ENCODE peak calls at places on chromosomes 16 and 17, in four cellular contexts. E, J, N and L are unnamed samples.

GRCh38 chr16:12976491-12976890 is 75.1 kb downstream of the SHISA9 start:
- DNase-seq in E (no peak), J (no peak), N (no peak), L (no peak)

GRCh38 chr16:81040837-81041236 is 5.2 kb downstream of the ATMIN start:
- DNase-seq in E (no peak), J (no peak), N (no peak), L (no peak)

GRCh38 chr17:14510136-14510535 is 209.3 kb downstream of the HS3ST3B1 start:
- DNase-seq in E (no peak), J (no peak), N (no peak), L (no peak)

GRCh38 chr17:3015890-3016289 is 47.5 kb downstream of the OR1D5 start:
- DNase-seq in E (no peak), J (no peak), N (no peak), L (no peak)

GRCh38 chr17:57284984-57285646 is 28.8 kb downstream of the MSI2 start:
- DNase-seq in E (no peak), J (no peak), N (no peak), L (no peak)

GRCh38 chr17:28993645-28994426 is 12.0 kb downstream of the SEZ6 start:
- DNase-seq in E (no peak), J (no peak), N (no peak), L (no peak)

GRCh38 chr17:21042434-21043295 is at the start of gene USP22:
- DNase-seq in E (peak), J (peak), N (no peak), L (peak)

GRCh38 chr16:1791256-1791942 is 2.1 kb downstream of the IGFALS start:
- DNase-seq in E (peak), J (no peak), N (no peak), L (peak)

GRCh38 chr17:50534222-50534978 is 1.9 kb downstream of the EPN3 start:
- DNase-seq in E (peak), J (peak), N (no peak), L (no peak)

GRCh38 chr16:78791926-78792325 is 692.5 kb downstream of the WWOX start:
- DNase-seq in E (no peak), J (no peak), N (no peak), L (no peak)

GRCh38 chr17:68127914-68128313 is 92.4 kb downstream of the KPNA2 start:
- DNase-seq in E (no peak), J (no peak), N (no peak), L (no peak)

GRCh38 chr16:19745286-19746018 is 27.4 kb downstream of the IQCK start:
- DNase-seq in E (no peak), J (no peak), N (no peak), L (no peak)

GRCh38 chr16:85613609-85614337 is 651 bp downstream of the GSE1 start:
- DNase-seq in E (peak), J (peak), N (peak), L (peak)

GRCh38 chr16:14475370-14476139 is 154.5 kb downstream of the PARN start:
- DNase-seq in E (peak), J (peak), N (no peak), L (no peak)

GRCh38 chr16:51849715-51850114 is 697.2 kb downstream of the TOX3 start:
- DNase-seq in E (no peak), J (no peak), N (no peak), L (no peak)

GRCh38 chr16:84593825-84594724 is 23.8 kb downstream of the COTL1 start:
- DNase-seq in E (no peak), J (peak), N (peak), L (no peak)

GRCh38 chr17:57634713-57635465 is 110.2 kb downstream of the CCDC182 start:
- DNase-seq in E (no peak), J (no peak), N (no peak), L (peak)

GRCh38 chr17:6413073-6413472 is 21.8 kb downstream of the AIPL1 start:
- DNase-seq in E (no peak), J (no peak), N (no peak), L (no peak)

GRCh38 chr16:84746875-84747274 is 47.1 kb downstream of the USP10 start:
- DNase-seq in E (no peak), J (no peak), N (no peak), L (no peak)

GRCh38 chr17:40070644-40070894 is 7.8 kb downstream of the THRA start:
- DNase-seq in E (no peak), J (no peak), N (no peak), L (no peak)

GRCh38 chr16:27108826-27109665 is 42.3 kb downstream of the C16orf82 start:
- DNase-seq in E (no peak), J (no peak), N (no peak), L (peak)

GRCh38 chr16:17233301-17234002 is 237.3 kb downstream of the XYLT1 start:
- DNase-seq in E (peak), J (no peak), N (no peak), L (no peak)

GRCh38 chr16:1443980-1444729 is at the start of gene CCDC154:
- DNase-seq in E (no peak), J (no peak), N (no peak), L (no peak)

GRCh38 chr17:82153745-82154375 is 55.8 kb upstream of the FASN start:
- DNase-seq in E (peak), J (peak), N (peak), L (peak)

GRCh38 chr16:25950586-25951201 is 258.9 kb downstream of the HS3ST4 start:
- DNase-seq in E (no peak), J (no peak), N (no peak), L (no peak)

GRCh38 chr17:49259663-49260010 is 29.1 kb upstream of the PHOSPHO1 start:
- DNase-seq in E (no peak), J (no peak), N (no peak), L (no peak)

GRCh38 chr16:78638371-78638770 is 538.9 kb downstream of the WWOX start:
- DNase-seq in E (no peak), J (no peak), N (no peak), L (no peak)

GRCh38 chr17:56977673-56978395 is at the start of gene SCPEP1:
- DNase-seq in E (peak), J (peak), N (peak), L (peak)

GRCh38 chr16:31488630-31489564 is 6.0 kb downstream of the SLC5A2 start:
- DNase-seq in E (no peak), J (no peak), N (no peak), L (no peak)

GRCh38 chr17:81066072-81066471 is 31.1 kb downstream of the BAIAP2 start:
- DNase-seq in E (peak), J (peak), N (no peak), L (no peak)

GRCh38 chr17:64920026-64920418 is 744 bp upstream of the LRRC37A3 start:
- DNase-seq in E (no peak), J (no peak), N (no peak), L (peak)

GRCh38 chr17:57107498-57108101 is 22.6 kb downstream of the AKAP1 start:
- DNase-seq in E (peak), J (peak), N (no peak), L (no peak)

GRCh38 chr17:56939869-56940484 is 20.9 kb downstream of the COIL start:
- DNase-seq in E (no peak), J (no peak), N (no peak), L (no peak)

GRCh38 chr16:89693289-89693731 is 6.8 kb downstream of the CDK10 start:
- DNase-seq in E (no peak), J (no peak), N (no peak), L (peak)

GRCh38 chr17:58710948-58711552 is 18.6 kb downstream of the RAD51C start:
- DNase-seq in E (peak), J (peak), N (peak), L (no peak)

GRCh38 chr17:69525920-69526841 is 111.7 kb downstream of the MAP2K6 start:
- DNase-seq in E (peak), J (peak), N (peak), L (no peak)

GRCh38 chr17:22267019-22267418 is 574.7 kb downstream of the KCNJ18 start:
- DNase-seq in E (no peak), J (no peak), N (no peak), L (peak)

GRCh38 chr16:20868890-20869289 is 31.3 kb downstream of the DCUN1D3 start:
- DNase-seq in E (peak), J (peak), N (no peak), L (peak)
- TF ChIP-seq POLR2AphosphoS5 in E (no peak), J (peak), N (no peak), L (no peak)

GRCh38 chr17:7511108-7511507 is 26.9 kb downstream of the POLR2A start:
- DNase-seq in E (no peak), J (no peak), N (no peak), L (no peak)
- TF ChIP-seq POLR2AphosphoS5 in E (no peak), J (no peak), N (no peak), L (no peak)

DNA sequence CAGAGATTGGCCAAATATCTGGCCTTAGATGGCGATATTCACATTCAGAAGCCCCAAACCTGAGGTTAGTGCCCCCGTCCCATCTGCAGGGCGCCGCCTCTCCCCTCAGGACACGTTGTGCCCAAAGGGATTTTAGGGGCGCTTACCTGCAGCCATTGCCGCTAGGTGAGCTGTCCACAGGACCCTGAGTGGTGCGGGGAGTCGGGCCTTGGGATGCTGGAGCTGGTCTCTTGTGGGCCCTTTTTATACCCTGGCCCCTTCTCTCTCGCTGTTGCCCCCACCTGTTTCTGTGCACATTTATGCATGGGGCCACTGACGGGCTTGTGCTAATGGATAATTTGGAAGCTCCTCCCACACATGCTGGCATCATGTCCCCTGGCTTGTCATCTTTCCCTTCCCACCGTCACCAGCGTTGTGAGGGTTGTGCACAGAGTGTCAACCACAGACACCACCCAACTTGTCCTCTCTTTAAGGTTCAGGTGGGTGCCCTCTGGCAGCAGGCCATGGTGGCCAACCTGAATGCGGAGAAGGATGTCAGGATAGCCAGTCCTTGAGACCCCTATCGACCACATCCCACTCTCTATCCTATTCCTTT is at the start of gene CSHL1:
- DNase-seq in E (no peak), J (no peak), N (no peak), L (no peak)
- TF ChIP-seq POLR2AphosphoS5 in E (no peak), J (no peak), N (no peak), L (no peak)

DNA sequence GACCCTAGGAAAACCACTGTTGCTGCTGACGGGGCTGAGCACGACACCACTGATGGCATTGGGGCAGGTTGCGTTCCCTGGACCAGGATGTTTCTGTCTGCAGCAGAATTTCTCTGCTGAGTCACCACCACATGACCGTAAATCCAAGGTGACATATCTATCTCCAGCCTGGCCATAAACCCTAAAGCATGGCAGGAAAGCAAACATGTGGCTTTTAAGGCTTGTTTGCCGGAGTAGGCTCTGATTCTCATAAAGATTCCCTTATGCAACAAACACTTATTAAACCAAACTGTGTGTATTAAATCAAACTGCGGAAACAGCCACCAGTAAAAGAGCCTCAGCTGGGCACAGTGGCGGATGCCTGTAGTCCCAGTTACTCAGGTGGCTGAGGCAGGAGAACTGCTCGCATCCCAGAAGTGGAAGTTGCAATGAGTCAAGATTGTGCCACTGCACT is 17.4 kb downstream of the MPHOSPH6 start:
- DNase-seq in E (peak), J (no peak), N (no peak), L (no peak)
- TF ChIP-seq POLR2AphosphoS5 in E (peak), J (no peak), N (no peak), L (no peak)